ENCODE peak calls at places on chromosomes 6 and 20, in nine cellular contexts. C, F, P, T, Q, A, S, I and D are unnamed samples.

GRCh38 chr20:53157443-53158408 is 185.6 kb downstream of the TSHZ2 start:
- DNase-seq in I (no peak), F (peak), C (no peak), A (peak), P (no peak), S (no peak), T (peak), Q (peak), D (peak)

GRCh38 chr20:35120012-35120701 is 27.0 kb downstream of the EDEM2 start:
- DNase-seq in C (no peak), S (no peak), A (no peak), T (peak), I (no peak), F (no peak), P (no peak), Q (peak), D (no peak)

GRCh38 chr20:58803533-58803932 is 47.2 kb downstream of the GNAS-AS1 start:
- DNase-seq in S (no peak), Q (no peak), C (no peak), A (no peak), I (no peak), T (no peak), P (no peak), F (no peak), D (no peak)

GRCh38 chr6:11621119-11621518 is 83.6 kb downstream of the TMEM170B start:
- DNase-seq in A (no peak), C (no peak), P (no peak), I (no peak), Q (peak), S (no peak), F (no peak), T (no peak), D (no peak)

GRCh38 chr6:21792177-21792576 is 198.6 kb downstream of the SOX4 start:
- DNase-seq in P (no peak), Q (no peak), T (no peak), C (no peak), S (no peak), F (no peak), A (no peak), I (no peak), D (no peak)

GRCh38 chr20:32743237-32744112 is at the start of gene COMMD7:
- DNase-seq in C (no peak), S (no peak), Q (peak), F (peak), P (peak), I (peak), T (peak), A (peak), D (peak)

GRCh38 chr6:32488085-32488484 is 42.0 kb downstream of the HLA-DRB5 start:
- DNase-seq in F (no peak), T (no peak), A (no peak), C (no peak), I (no peak), P (no peak), S (no peak), Q (no peak), D (no peak)

GRCh38 chr6:100209323-100210137 is 215.5 kb upstream of the MCHR2 start:
- DNase-seq in F (no peak), S (no peak), P (no peak), T (no peak), I (no peak), A (no peak), Q (peak), C (no peak), D (no peak)

GRCh38 chr6:133368664-133369063 is 127.5 kb downstream of the EYA4 start:
- DNase-seq in T (no peak), I (peak), S (no peak), A (no peak), P (no peak), Q (no peak), F (no peak), C (no peak), D (no peak)

GRCh38 chr6:378090-378957 is 13.2 kb upstream of the IRF4 start:
- DNase-seq in Q (no peak), F (no peak), A (no peak), P (no peak), C (no peak), S (no peak), I (no peak), T (no peak), D (no peak)

GRCh38 chr6:138535728-138536454 is 36.6 kb upstream of the NHSL1 start:
- DNase-seq in Q (no peak), P (no peak), T (no peak), S (no peak), C (no peak), A (no peak), I (no peak), F (no peak), D (no peak)

GRCh38 chr6:168875811-168876576 is 377.7 kb downstream of the THBS2 start:
- DNase-seq in I (no peak), P (no peak), T (no peak), S (no peak), A (no peak), F (no peak), C (no peak), Q (no peak), D (no peak)

GRCh38 chr20:60062431-60063336 is 104.5 kb downstream of the CDH26 start:
- DNase-seq in I (no peak), Q (peak), P (no peak), C (no peak), A (peak), S (no peak), T (no peak), F (no peak), D (no peak)

GRCh38 chr6:44542401-44543116 is 155.1 kb downstream of the CDC5L start:
- DNase-seq in C (no peak), A (no peak), Q (peak), T (no peak), F (no peak), I (no peak), P (no peak), S (no peak), D (no peak)

GRCh38 chr20:45104786-45105185 is 3.9 kb upstream of the KCNS1 start:
- DNase-seq in S (no peak), Q (peak), C (no peak), I (no peak), A (no peak), F (no peak), P (no peak), T (no peak), D (no peak)

GRCh38 chr6:100479180-100480035 is 14.7 kb upstream of the SIM1 start:
- DNase-seq in P (no peak), C (no peak), T (no peak), F (no peak), I (no peak), A (peak), Q (peak), S (no peak), D (no peak)

GRCh38 chr6:93644611-93645010 is 225.3 kb upstream of the EPHA7 start:
- DNase-seq in Q (no peak), C (no peak), A (peak), I (peak), S (no peak), T (no peak), F (no peak), P (no peak), D (no peak)

GRCh38 chr6:127554435-127555006 is 22.5 kb upstream of the C6orf58 start:
- DNase-seq in Q (peak), A (peak), F (peak), P (no peak), T (no peak), I (peak), C (no peak), S (no peak), D (no peak)

GRCh38 chr6:135600086-135600702 is 102.7 kb upstream of the AHI1 start:
- DNase-seq in C (no peak), S (no peak), I (peak), Q (no peak), A (no peak), P (no peak), F (no peak), T (no peak), D (no peak)

GRCh38 chr6:107082045-107082444 is 33.3 kb downstream of the BEND3 start:
- DNase-seq in Q (peak), I (no peak), P (no peak), T (no peak), C (no peak), F (no peak), S (no peak), A (no peak), D (no peak)

GRCh38 chr20:47110819-47111218 is 216.2 kb downstream of the EYA2 start:
- DNase-seq in A (no peak), C (no peak), I (no peak), S (no peak), T (no peak), F (no peak), P (no peak), Q (no peak), D (no peak)

GRCh38 chr6:113122060-113122459 is 735.1 kb upstream of the MARCKS start:
- DNase-seq in S (no peak), Q (peak), C (no peak), F (no peak), T (no peak), P (no peak), I (no peak), A (peak), D (no peak)

GRCh38 chr20:17835941-17836861 is 132.4 kb downstream of the SNX5 start:
- DNase-seq in C (no peak), S (no peak), I (no peak), T (no peak), Q (peak), P (no peak), A (peak), F (no peak), D (no peak)

GRCh38 chr6:10237284-10238043 is 177.4 kb downstream of the TFAP2A start:
- DNase-seq in A (no peak), T (no peak), C (no peak), P (no peak), F (no peak), S (no peak), Q (peak), I (no peak), D (no peak)

GRCh38 chr6:33763483-33763882 is 16.8 kb upstream of the IP6K3 start:
- DNase-seq in F (no peak), I (no peak), Q (no peak), T (no peak), C (no peak), S (no peak), A (no peak), P (no peak), D (no peak)

GRCh38 chr20:54139188-54139587 is 34.6 kb downstream of the CYP24A1 start:
- DNase-seq in T (no peak), A (no peak), P (no peak), S (no peak), Q (peak), F (no peak), I (no peak), C (no peak), D (no peak)

GRCh38 chr6:53956804-53957203 is 154.4 kb upstream of the MLIP start:
- DNase-seq in S (no peak), P (no peak), A (no peak), C (no peak), T (no peak), I (no peak), F (no peak), Q (no peak), D (no peak)

GRCh38 chr6:148548065-148548748 is 198.6 kb upstream of the UST start:
- DNase-seq in F (no peak), C (no peak), A (no peak), I (no peak), P (no peak), T (no peak), S (no peak), Q (peak), D (no peak)

GRCh38 chr20:43459022-43459942 is 1.6 kb downstream of the SRSF6 start:
- DNase-seq in S (no peak), T (no peak), I (no peak), Q (peak), F (peak), A (no peak), C (no peak), P (no peak), D (no peak)

GRCh38 chr6:153949606-153950005 is 89.4 kb upstream of the OPRM1 start:
- DNase-seq in F (no peak), P (no peak), Q (no peak), C (no peak), A (no peak), S (no peak), I (no peak), T (no peak), D (no peak)

GRCh38 chr20:12180107-12180661 is 262.5 kb downstream of the BTBD3 start:
- DNase-seq in S (no peak), A (no peak), P (no peak), I (peak), C (no peak), T (no peak), F (no peak), Q (no peak), D (no peak)

GRCh38 chr6:144186817-144187625 is 36.7 kb downstream of the STX11 start:
- DNase-seq in T (no peak), P (no peak), I (no peak), F (no peak), C (no peak), Q (no peak), S (no peak), A (no peak), D (no peak)

GRCh38 chr20:11376406-11376805 is 541.3 kb upstream of the BTBD3 start:
- DNase-seq in A (no peak), F (no peak), I (no peak), C (no peak), Q (peak), S (no peak), T (no peak), P (no peak), D (no peak)

GRCh38 chr6:142058216-142058925 is 74.4 kb upstream of the GJE1 start:
- DNase-seq in A (no peak), Q (peak), I (no peak), S (no peak), F (no peak), P (no peak), T (no peak), C (no peak), D (no peak)

GRCh38 chr20:40291483-40291882 is 397.6 kb downstream of the MAFB start:
- DNase-seq in F (no peak), Q (no peak), P (no peak), S (no peak), A (no peak), C (no peak), I (no peak), T (no peak), D (no peak)

GRCh38 chr20:37123441-37123840 is 27.6 kb upstream of the RBL1 start:
- DNase-seq in C (no peak), T (no peak), Q (peak), P (no peak), F (no peak), A (no peak), I (no peak), S (no peak), D (no peak)

GRCh38 chr20:16528078-16528477 is 45.2 kb downstream of the KIF16B start:
- DNase-seq in F (no peak), S (no peak), Q (peak), C (no peak), T (no peak), A (peak), I (peak), P (no peak), D (no peak)

GRCh38 chr20:32019156-32019510 is 8.9 kb downstream of the CCM2L start:
- DNase-seq in Q (no peak), P (no peak), F (no peak), S (no peak), C (no peak), A (peak), I (no peak), T (no peak), D (no peak)

GRCh38 chr6:161584929-161585328 is 311.1 kb upstream of the AGPAT4 start:
- DNase-seq in S (no peak), F (no peak), Q (no peak), P (no peak), A (no peak), I (no peak), T (no peak), C (no peak), D (no peak)